ENCODE peak calls at places on chromosome 7, in six cellular contexts. D is GM12891, G is HepG2, C is H1, E is K562, Y is GM12878. Z is an unnamed sample.

GRCh38 chr7:94436018-94436604 is 41.4 kb downstream of the COL1A2 start:
- DNase-seq in D (peak), G (peak), C (peak), E (peak), Y (peak), Z (peak)

GRCh38 chr7:43686991-43687390 is 42.3 kb downstream of the COA1 start:
- DNase-seq in D (no peak), G (no peak), C (no peak), E (no peak), Y (no peak), Z (no peak)

GRCh38 chr7:142876236-142876960 is 9.1 kb downstream of the TRPV6 start:
- DNase-seq in D (no peak), G (no peak), C (no peak), E (no peak), Y (no peak), Z (no peak)

GRCh38 chr7:74165867-74166593 is 8.1 kb upstream of the EIF4H start:
- DNase-seq in D (no peak), G (no peak), C (no peak), E (no peak), Y (no peak), Z (no peak)

GRCh38 chr7:11213246-11213645 is 239.6 kb downstream of the PHF14 start:
- DNase-seq in D (no peak), G (no peak), C (no peak), E (no peak), Y (no peak), Z (no peak)

GRCh38 chr7:46179211-46179610 is 258.1 kb upstream of the IGFBP3 start:
- DNase-seq in D (no peak), G (no peak), C (no peak), E (no peak), Y (no peak), Z (no peak)

GRCh38 chr7:68482800-68483199 is 1115.5 kb upstream of the AUTS2 start:
- DNase-seq in D (no peak), G (no peak), C (no peak), E (no peak), Y (no peak), Z (no peak)

GRCh38 chr7:88300401-88300800 is 6.3 kb downstream of the STEAP4 start:
- DNase-seq in D (no peak), G (no peak), C (no peak), E (no peak), Y (no peak), Z (no peak)

GRCh38 chr7:38685851-38686250 is 54.7 kb upstream of the AMPH start:
- DNase-seq in D (no peak), G (no peak), C (no peak), E (no peak), Y (no peak), Z (no peak)

GRCh38 chr7:120639884-120640283 is 218.1 kb downstream of the TSPAN12 start:
- DNase-seq in D (no peak), G (no peak), C (no peak), E (no peak), Y (no peak), Z (no peak)

GRCh38 chr7:28722684-28723083 is 235.4 kb downstream of the TRIL start:
- DNase-seq in D (no peak), G (no peak), C (no peak), E (no peak), Y (no peak), Z (no peak)

GRCh38 chr7:113087278-113087998 is 811 bp upstream of the GPR85 start:
- DNase-seq in D (no peak), G (peak), C (no peak), E (peak), Y (no peak), Z (no peak)

GRCh38 chr7:135597181-135597925 is 39.6 kb downstream of the NUP205 start:
- DNase-seq in D (no peak), G (no peak), C (no peak), E (no peak), Y (no peak), Z (no peak)

GRCh38 chr7:100489824-100490223 is 6.1 kb downstream of the NYAP1 start:
- DNase-seq in D (peak), G (peak), C (peak), E (peak), Y (no peak), Z (peak)

GRCh38 chr7:155369766-155370165 is 72.1 kb downstream of the INSIG1 start:
- DNase-seq in D (no peak), G (no peak), C (no peak), E (no peak), Y (no peak), Z (no peak)

GRCh38 chr7:24786941-24787340 is 29.7 kb upstream of the GSDME start:
- DNase-seq in D (no peak), G (no peak), C (no peak), E (no peak), Y (no peak), Z (no peak)

GRCh38 chr7:113873554-113874151 is 45.2 kb downstream of the PPP1R3A start:
- DNase-seq in D (no peak), G (no peak), C (no peak), E (no peak), Y (no peak), Z (no peak)

GRCh38 chr7:78176186-78176585 is 377.6 kb downstream of the PHTF2 start:
- DNase-seq in D (no peak), G (no peak), C (no peak), E (no peak), Y (no peak), Z (no peak)

GRCh38 chr7:47416454-47417121 is 165.3 kb downstream of the TNS3 start:
- DNase-seq in D (no peak), G (no peak), C (no peak), E (peak), Y (no peak), Z (no peak)

GRCh38 chr7:18189495-18190126 is 162.0 kb upstream of the PRPS1L1 start:
- DNase-seq in D (no peak), G (no peak), C (no peak), E (no peak), Y (no peak), Z (no peak)

GRCh38 chr7:7868245-7868899 is 100.2 kb upstream of the GLCCI1 start:
- DNase-seq in D (no peak), G (no peak), C (no peak), E (no peak), Y (no peak), Z (no peak)

GRCh38 chr7:98840096-98840495 is 29.7 kb downstream of the TMEM130 start:
- DNase-seq in D (no peak), G (no peak), C (no peak), E (no peak), Y (no peak), Z (no peak)

GRCh38 chr7:124783271-124783670 is 17.7 kb upstream of the GPR37 start:
- DNase-seq in D (no peak), G (no peak), C (no peak), E (no peak), Y (no peak), Z (no peak)

GRCh38 chr7:93538061-93538460 is 36.5 kb downstream of the CALCR start:
- DNase-seq in D (no peak), G (no peak), C (no peak), E (no peak), Y (no peak), Z (no peak)

GRCh38 chr7:44535348-44536064 is 5.6 kb downstream of the NPC1L1 start:
- DNase-seq in D (no peak), G (no peak), C (no peak), E (no peak), Y (no peak), Z (no peak)

GRCh38 chr7:27159278-27160146 is 3.0 kb upstream of the HOXA7 start:
- DNase-seq in D (no peak), G (no peak), C (peak), E (no peak), Y (no peak), Z (no peak)

GRCh38 chr7:155340071-155340531 is 42.4 kb downstream of the INSIG1 start:
- DNase-seq in D (no peak), G (no peak), C (peak), E (no peak), Y (no peak), Z (no peak)

GRCh38 chr7:11552676-11553075 is 279.3 kb downstream of the THSD7A start:
- DNase-seq in D (no peak), G (no peak), C (no peak), E (no peak), Y (no peak), Z (no peak)

GRCh38 chr7:49091089-49091488 is 166.7 kb downstream of the CDC14C start:
- DNase-seq in D (no peak), G (no peak), C (no peak), E (no peak), Y (no peak), Z (no peak)

GRCh38 chr7:87564290-87564963 is 36.3 kb downstream of the ABCB1 start:
- DNase-seq in D (no peak), G (peak), C (peak), E (no peak), Y (no peak), Z (peak)

DNA sequence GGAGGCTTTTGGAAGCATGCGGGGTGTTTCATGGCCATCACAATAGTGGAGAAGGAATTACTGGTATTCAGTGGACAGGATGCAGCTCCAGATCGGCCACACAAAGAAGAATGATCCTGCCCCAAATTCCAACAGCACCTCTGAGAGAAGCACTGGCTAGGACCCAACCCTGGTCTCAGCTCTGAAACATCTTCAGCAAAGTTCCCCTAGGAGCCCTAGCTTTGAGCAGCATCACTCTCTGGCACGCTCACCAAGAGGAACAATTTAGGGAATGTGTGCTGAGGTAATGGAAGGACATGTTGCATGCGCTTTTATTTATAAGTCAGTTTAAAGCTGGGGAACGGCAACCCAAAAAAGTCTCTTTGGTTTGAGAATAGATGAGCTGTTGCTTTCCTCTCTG is 5.5 kb upstream of the OPN1SW start:
- DNase-seq in D (no peak), G (no peak), C (no peak), E (no peak), Y (no peak), Z (no peak)
- TF ChIP-seq POLR2AphosphoS5 in D (no peak), G (no peak), C (no peak), E (no peak), Y (no peak), Z (no peak)

GRCh38 chr7:158249692-158250091 is 337.9 kb downstream of the PTPRN2 start:
- DNase-seq in D (no peak), G (no peak), C (no peak), E (no peak), Y (no peak), Z (no peak)
- TF ChIP-seq TAF1 in D (no peak), G (no peak), C (no peak), E (no peak), Y (no peak), Z (no peak)

GRCh38 chr7:106858618-106859532 is 6.2 kb upstream of the PIK3CG start:
- DNase-seq in D (no peak), G (no peak), C (no peak), E (peak), Y (no peak), Z (no peak)
- TF ChIP-seq POLR2A in D (no peak), G (no peak), C (no peak), E (no peak), Y (no peak), Z (no peak)

DNA sequence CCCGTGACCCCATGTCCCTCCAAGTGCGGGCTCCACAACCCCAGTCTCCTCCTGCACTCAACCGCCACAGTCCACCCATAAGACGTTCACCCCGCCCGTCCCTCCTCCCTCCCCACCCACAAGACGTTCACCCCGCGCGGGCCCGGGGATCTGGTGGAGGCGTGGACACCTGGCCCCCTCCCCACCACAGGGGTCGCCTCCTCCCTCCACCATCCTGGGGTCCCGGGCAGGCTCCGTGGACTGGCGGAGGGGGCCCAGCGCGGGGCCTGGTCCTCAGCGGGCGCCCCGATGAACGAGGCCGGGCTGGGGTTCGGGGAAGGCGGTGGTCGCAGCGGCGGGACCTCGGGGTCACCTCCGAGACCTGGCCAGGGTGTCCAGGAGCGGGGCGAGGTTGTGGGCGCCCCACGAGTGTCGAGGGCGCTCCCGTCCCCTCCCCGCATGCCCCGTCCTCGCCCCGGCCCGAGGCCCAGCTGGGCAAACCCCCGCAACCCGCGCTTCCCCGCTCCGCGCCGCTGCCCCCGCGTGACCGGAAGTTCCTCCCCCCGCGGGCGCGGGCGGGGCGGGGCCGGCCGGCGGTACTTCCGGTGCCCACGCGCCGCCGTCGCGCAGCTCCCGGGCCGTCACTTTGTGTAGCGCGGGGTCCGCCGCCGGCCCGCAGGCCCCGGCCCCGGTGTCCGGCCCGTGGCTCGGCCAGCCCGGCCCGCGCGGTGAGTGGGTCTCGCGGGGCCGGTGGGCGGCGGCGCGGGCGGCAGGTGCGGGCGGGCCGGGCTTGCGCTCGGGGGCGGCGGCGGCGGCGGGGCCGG is at the start of gene ZNF316:
- DNase-seq in D (peak), G (no peak), C (no peak), E (peak), Y (no peak), Z (peak)
- TF ChIP-seq POLR2AphosphoS5 in D (no peak), G (no peak), C (no peak), E (peak), Y (peak), Z (peak)

DNA sequence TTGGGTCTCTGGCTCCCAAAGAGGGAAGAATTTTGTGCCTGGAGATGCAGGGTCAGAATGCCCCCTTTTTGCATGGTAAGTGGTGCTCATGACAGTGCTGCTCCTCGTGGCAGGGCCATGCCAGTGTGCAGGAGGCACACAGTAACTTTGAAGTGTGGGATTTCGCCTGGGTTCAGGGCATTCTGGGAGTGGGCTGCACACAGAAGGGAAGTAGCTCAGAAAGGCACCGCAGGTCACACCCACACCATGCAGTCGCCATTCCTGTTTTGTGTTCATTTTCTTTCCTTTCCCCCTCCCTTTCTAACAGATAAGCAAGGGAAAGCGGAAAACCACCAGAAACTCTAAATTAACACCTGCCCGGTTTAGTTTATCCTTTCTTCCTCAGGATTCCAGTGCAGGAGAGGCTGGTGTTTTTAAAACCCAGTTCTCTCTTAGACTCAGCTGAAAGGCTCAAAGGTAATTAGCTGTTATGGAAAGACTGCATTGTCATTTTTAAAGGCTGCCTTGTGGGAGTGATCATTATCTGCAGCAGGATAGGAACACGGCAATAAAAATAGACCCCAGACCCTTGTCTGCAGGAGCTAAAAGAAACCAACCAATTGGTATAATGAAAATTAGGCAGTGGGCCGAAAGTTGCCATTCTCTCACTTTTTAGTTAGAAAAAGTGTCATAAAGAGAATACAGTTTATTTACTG is 50.2 kb downstream of the EEPD1 start:
- DNase-seq in D (no peak), G (no peak), C (no peak), E (no peak), Y (no peak), Z (no peak)
- TF ChIP-seq TAF1 in D (no peak), G (no peak), C (no peak), E (no peak), Y (no peak), Z (no peak)

GRCh38 chr7:150717821-150718420 is 1.5 kb downstream of the GIMAP1 start:
- DNase-seq in D (no peak), G (no peak), C (no peak), E (no peak), Y (no peak), Z (no peak)
- TF ChIP-seq POLR2A in D (no peak), G (no peak), C (no peak), E (no peak), Y (no peak), Z (no peak)

GRCh38 chr7:4203786-4204185 is 478.3 kb upstream of the FOXK1 start:
- DNase-seq in D (no peak), G (no peak), C (no peak), E (no peak), Y (no peak), Z (no peak)

GRCh38 chr7:4202954-4203353 is 479.1 kb upstream of the FOXK1 start:
- DNase-seq in D (no peak), G (no peak), C (no peak), E (no peak), Y (no peak), Z (no peak)

GRCh38 chr7:4205828-4206227 is 476.3 kb upstream of the FOXK1 start:
- DNase-seq in D (no peak), G (no peak), C (no peak), E (no peak), Y (no peak), Z (no peak)

GRCh38 chr7:4207011-4207410 is 475.1 kb upstream of the FOXK1 start:
- DNase-seq in D (no peak), G (no peak), C (no peak), E (no peak), Y (no peak), Z (no peak)

GRCh38 chr7:4204530-4205165 is 477.4 kb upstream of the FOXK1 start:
- DNase-seq in D (no peak), G (no peak), C (no peak), E (no peak), Y (no peak), Z (no peak)
- TF ChIP-seq POLR2AphosphoS5 in D (no peak), G (no peak), C (no peak), E (no peak), Y (no peak), Z (no peak)

GRCh38 chr7:70833726-70834125 is 298.2 kb upstream of the GALNT17 start:
- DNase-seq in D (no peak), G (no peak), C (no peak), E (no peak), Y (no peak), Z (no peak)
- TF ChIP-seq TAF1 in D (no peak), G (no peak), C (no peak), E (no peak), Y (no peak), Z (no peak)

DNA sequence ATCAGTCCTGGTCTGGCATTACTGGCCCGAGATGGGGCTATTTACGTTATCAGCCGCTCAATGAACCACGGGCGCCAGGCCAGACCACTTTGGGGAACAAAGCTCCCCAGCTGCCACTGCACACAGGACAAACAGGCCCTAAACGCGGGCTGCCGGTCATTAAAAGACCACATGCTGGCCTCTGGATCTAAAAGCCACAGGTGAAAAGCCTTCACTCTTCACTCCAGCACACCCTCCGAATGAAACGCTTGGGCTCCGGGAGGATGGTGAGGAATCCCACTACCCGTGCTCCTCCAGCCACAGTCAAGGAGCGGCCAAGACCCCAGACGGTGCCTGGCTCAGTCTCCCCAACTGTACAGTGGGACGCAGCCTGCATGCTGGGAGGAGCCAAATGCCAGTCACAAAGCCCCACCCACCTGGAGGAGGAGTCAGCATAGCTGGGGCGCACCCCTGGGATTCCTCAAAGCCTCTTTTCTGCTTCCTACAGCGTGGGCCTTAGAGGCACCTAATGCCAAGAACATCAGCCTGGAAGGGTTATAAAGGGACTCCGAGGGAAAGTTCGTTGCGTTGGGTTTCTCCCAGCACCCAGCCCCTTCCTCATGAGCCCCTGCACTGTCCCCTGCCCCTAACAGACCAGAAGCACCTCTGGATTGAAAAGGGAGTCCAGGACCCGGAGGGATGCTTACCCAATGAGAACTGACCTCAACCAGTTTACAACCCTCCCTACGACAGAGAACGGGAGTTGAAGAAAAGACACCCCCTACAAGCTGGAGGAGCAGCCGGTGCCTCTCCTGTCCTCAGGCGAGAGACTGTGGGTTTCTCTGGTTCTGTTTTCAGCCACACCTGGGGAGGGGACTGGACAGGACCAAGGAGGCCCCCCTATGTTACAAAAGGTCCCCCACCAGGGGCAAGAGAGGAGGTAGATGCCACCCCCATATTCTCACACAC is 4.7 kb downstream of the PDGFA start:
- DNase-seq in D (no peak), G (no peak), C (peak), E (peak), Y (no peak), Z (no peak)
- TF ChIP-seq POLR2A in D (no peak), G (no peak), C (no peak), E (no peak), Y (no peak), Z (no peak)

DNA sequence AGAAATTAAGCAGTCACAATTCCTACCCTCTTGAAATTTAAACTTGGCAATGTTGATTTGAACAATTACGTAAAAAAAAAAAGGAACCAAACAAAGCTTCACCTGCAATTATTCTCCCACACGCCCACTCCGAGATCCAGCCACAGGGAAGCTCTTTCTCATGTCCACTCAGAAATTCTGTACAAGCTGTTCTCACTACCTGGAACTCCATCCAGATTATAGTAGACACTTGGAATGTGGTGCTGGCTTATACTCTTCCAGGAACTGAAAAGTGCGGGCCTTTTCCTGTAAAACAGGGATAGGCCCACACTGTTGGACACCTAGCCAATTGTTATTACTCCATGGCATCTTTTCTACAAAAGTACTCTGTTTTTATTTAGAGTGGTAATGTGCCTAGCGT is 20.3 kb upstream of the TOMM7 start:
- DNase-seq in D (no peak), G (no peak), C (no peak), E (no peak), Y (no peak), Z (no peak)
- TF ChIP-seq POLR2AphosphoS5 in D (no peak), G (no peak), C (no peak), E (no peak), Y (no peak), Z (no peak)

Z was measured in GM12892.